ENCODE peak calls at places on chromosome 12, in seven cellular contexts. P is prostate gland, C is A549, G is heart left ventricle, D is transverse colon, E is HCT116, O is ovary. H is an unnamed sample.
A peak's percentile ranks its signal among the peaks of the same experiment; 100 is the strongest.

GRCh38 chr12:58443273-58443980 is 476.9 kb downstream of the LRIG3 start:
- DNase-seq in D (peak; percentile 13), G (no peak), E (peak; percentile 40), C (no peak), P (no peak), O (no peak), H (no peak)

GRCh38 chr12:117105902-117106301 is 6.7 kb upstream of the TESC start:
- DNase-seq in O (no peak), G (no peak), D (peak; percentile 32), E (peak; percentile 88), P (peak; percentile 69), C (no peak), H (no peak)

GRCh38 chr12:92362785-92363184 is 217.1 kb upstream of the BTG1 start:
- DNase-seq in O (no peak), E (no peak), P (no peak), D (no peak), C (no peak), G (no peak), H (no peak)

GRCh38 chr12:13049816-13050215 is 5.6 kb downstream of the FAM234B start:
- DNase-seq in D (no peak), P (no peak), O (no peak), C (no peak), G (no peak), E (no peak), H (no peak)

GRCh38 chr12:120215766-120216735 is 15.1 kb upstream of the RPLP0 start:
- DNase-seq in G (no peak), D (no peak), P (no peak), O (no peak), C (no peak), E (no peak), H (no peak)

GRCh38 chr12:79063258-79063657 is 198.7 kb downstream of the SYT1 start:
- DNase-seq in O (no peak), P (no peak), C (no peak), D (no peak), E (no peak), G (no peak), H (no peak)

GRCh38 chr12:97757431-97758091 is 295.0 kb downstream of the RMST start:
- DNase-seq in C (no peak), D (no peak), E (no peak), P (no peak), G (no peak), O (no peak), H (no peak)

GRCh38 chr12:46657416-46658411 is 168.1 kb downstream of the SLC38A4 start:
- DNase-seq in G (no peak), E (no peak), C (no peak), D (no peak), P (no peak), O (no peak), H (no peak)

GRCh38 chr12:130686511-130686981 is 29.6 kb downstream of the RIMBP2 start:
- DNase-seq in O (no peak), C (no peak), D (no peak), G (no peak), E (no peak), P (peak; percentile 19), H (no peak)

GRCh38 chr12:123519151-123520001 is 14.1 kb downstream of the RILPL1 start:
- DNase-seq in G (peak; percentile 86), E (no peak), P (peak; percentile 83), O (no peak), C (peak; percentile 31), D (peak; percentile 11), H (peak; percentile 57)

GRCh38 chr12:6824962-6825381 is 3.2 kb upstream of the P3H3 start:
- DNase-seq in E (no peak), O (peak; percentile 37), D (no peak), C (no peak), G (peak; percentile 18), P (no peak), H (no peak)

GRCh38 chr12:111440152-111440551 is 34.4 kb downstream of the SH2B3 start:
- DNase-seq in D (no peak), G (no peak), P (no peak), O (no peak), E (no peak), C (no peak), H (peak; percentile 82)

GRCh38 chr12:111442301-111443045 is 36.8 kb downstream of the SH2B3 start:
- DNase-seq in E (no peak), P (no peak), D (peak; percentile 44), C (no peak), O (no peak), G (no peak), H (no peak)

GRCh38 chr12:111439657-111440151 is 34.0 kb downstream of the SH2B3 start:
- DNase-seq in D (no peak), O (no peak), C (no peak), P (no peak), G (no peak), E (no peak), H (no peak)

GRCh38 chr12:111441107-111441928 is 35.6 kb downstream of the SH2B3 start:
- DNase-seq in G (no peak), P (no peak), O (no peak), C (no peak), D (no peak), E (no peak), H (no peak)

DNA sequence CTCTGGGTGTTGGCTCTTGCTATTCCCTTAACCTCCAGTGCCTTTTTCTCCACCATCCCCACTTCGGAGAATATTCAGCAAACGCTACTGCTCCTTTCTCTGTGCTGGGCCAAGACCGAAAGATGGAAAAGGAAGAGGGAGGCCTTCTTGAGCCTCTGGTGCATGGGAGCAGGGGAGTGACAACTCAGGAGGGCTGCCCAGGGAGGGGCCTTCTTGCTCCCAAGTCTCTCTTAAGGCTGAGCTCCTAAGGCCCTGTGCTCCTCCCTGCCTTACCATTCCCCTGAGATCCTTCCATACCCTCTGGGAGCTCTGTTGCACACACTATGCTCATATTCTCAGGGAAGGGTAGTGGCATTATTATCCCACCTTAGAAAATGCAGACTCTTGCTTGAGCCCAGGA is 34.9 kb downstream of the SH2B3 start:
- DNase-seq in E (no peak), P (no peak), O (no peak), D (no peak), G (no peak), C (no peak), H (peak; percentile 70)
- H3K4me3 ChIP-seq in E (no peak overlapping the region), P (no peak overlapping the region), O (no peak overlapping the region), D (no peak overlapping the region), G (no peak overlapping the region), C (no peak overlapping the region), H (no peak overlapping the region)

GRCh38 chr12:1044697-1045096 is 53.7 kb downstream of the ERC1 start:
- DNase-seq in D (no peak), C (peak; percentile 8), O (no peak), P (no peak), E (no peak), G (no peak), H (no peak)
- TF ChIP-seq POLR2A in D (no peak), C (no peak), O (no peak), P (no peak), E (no peak), G (no peak), H (no peak)

DNA sequence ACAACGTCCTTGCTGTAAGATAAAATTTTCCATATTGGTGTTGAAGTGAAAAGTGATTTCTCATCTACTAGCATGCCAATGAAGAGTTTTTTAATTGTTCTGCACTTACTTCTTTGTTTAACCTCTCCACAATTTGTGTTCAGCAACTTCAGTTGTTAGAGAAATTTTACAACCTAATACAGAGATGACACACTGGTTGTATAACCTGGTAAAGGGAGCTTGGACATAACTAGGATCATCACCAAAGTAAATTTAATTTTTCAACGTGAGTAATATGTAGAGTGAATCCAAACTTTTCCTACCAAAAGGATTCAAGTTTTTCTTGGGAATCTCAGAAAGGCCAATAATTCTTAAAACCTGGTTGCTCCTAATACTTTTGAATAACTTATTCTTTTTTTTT is 13.4 kb upstream of the TAS2R43 start:
- DNase-seq in O (no peak), D (no peak), G (no peak), P (no peak), C (no peak), E (no peak), H (no peak)
- H3K4me3 ChIP-seq in O (no peak overlapping the region), D (no peak overlapping the region), G (no peak overlapping the region), P (no peak overlapping the region), C (no peak overlapping the region), E (no peak overlapping the region), H (no peak overlapping the region)

GRCh38 chr12:111221296-111222026 is 147.4 kb downstream of the PHETA1 start:
- DNase-seq in C (no peak), D (no peak), E (no peak), O (no peak), G (no peak), P (no peak), H (no peak)

GRCh38 chr12:111224196-111225066 is 144.5 kb downstream of the PHETA1 start:
- DNase-seq in E (no peak), C (no peak), O (no peak), D (no peak), P (no peak), G (no peak), H (no peak)

GRCh38 chr12:111222520-111222919 is 146.4 kb downstream of the PHETA1 start:
- DNase-seq in G (no peak), C (no peak), E (no peak), P (no peak), O (no peak), D (no peak), H (no peak)

GRCh38 chr12:111220363-111220762 is 148.5 kb downstream of the PHETA1 start:
- DNase-seq in D (no peak), P (no peak), O (no peak), E (no peak), G (no peak), C (no peak), H (no peak)

DNA sequence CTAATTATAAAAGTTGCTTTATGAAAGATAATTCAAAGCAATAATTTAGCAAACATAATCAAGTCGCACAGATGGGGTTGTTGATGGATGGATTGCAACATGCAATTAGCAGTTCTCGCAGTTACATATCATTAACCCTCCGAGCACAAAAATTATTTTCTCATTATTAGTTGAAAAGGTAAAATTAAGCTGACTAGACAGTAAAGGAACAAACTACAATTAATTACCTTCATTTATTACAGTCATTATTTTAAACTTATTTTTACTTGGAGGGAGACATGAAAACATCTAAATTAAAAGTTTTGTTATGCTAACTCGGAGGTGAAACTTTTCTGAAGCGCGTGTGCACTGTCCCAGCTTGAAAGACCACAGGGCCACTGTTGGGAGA is 146.9 kb downstream of the PHETA1 start:
- DNase-seq in E (no peak), O (no peak), G (no peak), C (no peak), P (no peak), D (no peak), H (no peak)
- TF ChIP-seq POLR2A in E (no peak), O (no peak), G (no peak), C (no peak), P (no peak), D (no peak), H (no peak)

GRCh38 chr12:101116911-101117310 is 93.1 kb downstream of the SLC5A8 start:
- DNase-seq in P (no peak), O (no peak), D (no peak), G (no peak), C (no peak), E (no peak), H (no peak)

GRCh38 chr12:101115326-101115725 is 94.7 kb downstream of the SLC5A8 start:
- DNase-seq in G (no peak), D (no peak), C (no peak), E (no peak), P (no peak), O (no peak), H (no peak)

DNA sequence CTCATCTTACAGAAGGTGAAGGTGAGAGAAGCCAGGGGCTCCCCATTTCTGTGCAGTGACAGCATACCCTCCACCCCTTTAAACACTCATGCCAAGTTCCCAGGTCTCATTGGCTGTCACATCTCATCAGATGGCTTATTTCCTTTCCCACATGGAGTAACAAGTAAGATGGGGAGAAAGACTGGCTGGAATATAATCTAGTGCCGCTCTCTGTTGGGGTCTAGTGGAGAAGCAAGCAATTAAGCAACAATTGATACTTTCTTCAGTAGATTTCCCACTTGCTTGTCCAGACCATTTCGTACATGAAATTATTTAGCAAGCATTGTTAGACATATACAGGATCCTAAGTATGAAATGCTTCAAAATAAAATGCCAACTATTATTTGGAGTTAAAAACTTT is 92.2 kb downstream of the SLC5A8 start:
- DNase-seq in P (no peak), C (no peak), D (no peak), G (no peak), E (no peak), O (no peak), H (no peak)
- H3K4me3 ChIP-seq in P (no peak overlapping the region), C (no peak overlapping the region), D (no peak overlapping the region), G (no peak overlapping the region), E (no peak overlapping the region), O (no peak overlapping the region), H (no peak overlapping the region)